ENCODE peak calls at places on chromosomes 4 and X, in eight cellular contexts. F is thoracic aorta, O is MG63, T is pancreas, B is GM23248, S is lower lobe of right lung, R is bronchial epithelial cell, Z is AG10803. C is an unnamed sample.

GRCh38 chr4:174627473-174627872 is 105.2 kb upstream of the HPGD start:
- DNase-seq in F (no peak), O (no peak), T (no peak), B (no peak), S (no peak), R (peak), Z (no peak), C (no peak)

GRCh38 chrX:6614516-6614915 is 79.6 kb upstream of the VCX3A start:
- DNase-seq in F (no peak), O (no peak), T (no peak), B (no peak), S (no peak), R (no peak), Z (no peak), C (no peak)

GRCh38 chrX:41381685-41382084 is 47.7 kb downstream of the DDX3X start:
- DNase-seq in F (no peak), O (peak), T (no peak), B (peak), S (peak), R (peak), Z (peak), C (no peak)

GRCh38 chr4:16196482-16197393 is 29.5 kb downstream of the TAPT1 start:
- DNase-seq in F (no peak), O (peak), T (no peak), B (peak), S (no peak), R (peak), Z (peak), C (no peak)

GRCh38 chr4:46648088-46648744 is 258.3 kb upstream of the GABRA2 start:
- DNase-seq in F (no peak), O (peak), T (no peak), B (peak), S (no peak), R (peak), Z (no peak), C (peak)

GRCh38 chr4:8746523-8747466 is 124.8 kb downstream of the HMX1 start:
- DNase-seq in F (no peak), O (no peak), T (no peak), B (no peak), S (peak), R (no peak), Z (no peak), C (no peak)

GRCh38 chr4:8818063-8818881 is 53.4 kb downstream of the HMX1 start:
- DNase-seq in F (no peak), O (no peak), T (peak), B (no peak), S (peak), R (no peak), Z (no peak), C (no peak)

GRCh38 chrX:101483705-101484104 is 1.6 kb upstream of the ARMCX4 start:
- DNase-seq in F (no peak), O (no peak), T (no peak), B (no peak), S (no peak), R (no peak), Z (no peak), C (no peak)

GRCh38 chr4:189988892-189989431 is 38.1 kb downstream of the FRG2 start:
- DNase-seq in F (no peak), O (no peak), T (no peak), B (no peak), S (no peak), R (no peak), Z (no peak), C (no peak)

DNA sequence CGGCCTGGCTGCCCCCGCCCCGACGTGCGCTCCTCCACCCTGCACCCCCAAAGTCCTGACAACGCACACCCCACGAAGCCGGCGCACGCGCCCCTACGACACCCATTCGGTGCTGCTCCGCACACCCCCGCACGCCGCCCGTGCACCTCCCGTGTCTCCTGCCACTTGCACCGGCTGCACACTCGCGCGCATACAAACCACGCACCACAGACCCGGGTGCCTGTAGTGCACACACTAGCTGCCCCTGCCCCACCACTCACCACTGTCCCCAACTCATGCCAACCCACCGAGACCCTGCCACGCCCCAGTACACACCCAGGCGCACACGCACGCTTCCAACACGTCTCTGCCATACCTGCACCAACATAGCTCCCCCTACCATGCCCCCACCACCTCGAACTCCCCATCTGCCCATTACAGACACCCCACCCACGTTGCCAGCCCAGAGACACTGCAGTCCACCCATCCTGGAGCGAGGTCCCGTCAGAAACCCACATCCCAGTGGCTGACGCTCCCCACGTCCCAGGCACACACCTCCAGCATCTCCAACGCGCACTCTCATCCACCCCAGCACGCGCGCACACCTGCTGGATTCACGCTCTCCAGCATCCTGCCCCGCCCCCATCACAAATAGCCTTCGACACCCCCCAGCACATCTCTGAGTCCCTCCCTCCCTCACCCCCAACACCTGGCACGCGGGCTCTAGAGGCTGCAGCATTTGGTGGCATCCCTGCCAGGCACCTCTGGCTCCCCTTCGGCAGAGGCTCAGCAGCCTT is 4.2 kb upstream of the DUSP9 start:
- DNase-seq in F (no peak), O (no peak), T (peak), B (no peak), S (no peak), R (no peak), Z (no peak), C (no peak)
- H3K4me3 ChIP-seq in F (no peak), O (no peak), T (no peak), B (no peak), S (no peak), R (no peak), Z (no peak), C (no peak)

GRCh38 chr4:85684676-85685075 is 209.7 kb downstream of the ARHGAP24 start:
- DNase-seq in F (no peak), O (no peak), T (no peak), B (no peak), S (no peak), R (no peak), Z (no peak), C (no peak)

GRCh38 chr4:85677286-85677685 is 202.3 kb downstream of the ARHGAP24 start:
- DNase-seq in F (no peak), O (no peak), T (no peak), B (peak), S (no peak), R (no peak), Z (no peak), C (no peak)

GRCh38 chr4:85682391-85682790 is 207.4 kb downstream of the ARHGAP24 start:
- DNase-seq in F (no peak), O (no peak), T (no peak), B (no peak), S (no peak), R (no peak), Z (no peak), C (no peak)

GRCh38 chr4:85686398-85686797 is 211.4 kb downstream of the ARHGAP24 start:
- DNase-seq in F (no peak), O (no peak), T (no peak), B (no peak), S (no peak), R (no peak), Z (no peak), C (no peak)

DNA sequence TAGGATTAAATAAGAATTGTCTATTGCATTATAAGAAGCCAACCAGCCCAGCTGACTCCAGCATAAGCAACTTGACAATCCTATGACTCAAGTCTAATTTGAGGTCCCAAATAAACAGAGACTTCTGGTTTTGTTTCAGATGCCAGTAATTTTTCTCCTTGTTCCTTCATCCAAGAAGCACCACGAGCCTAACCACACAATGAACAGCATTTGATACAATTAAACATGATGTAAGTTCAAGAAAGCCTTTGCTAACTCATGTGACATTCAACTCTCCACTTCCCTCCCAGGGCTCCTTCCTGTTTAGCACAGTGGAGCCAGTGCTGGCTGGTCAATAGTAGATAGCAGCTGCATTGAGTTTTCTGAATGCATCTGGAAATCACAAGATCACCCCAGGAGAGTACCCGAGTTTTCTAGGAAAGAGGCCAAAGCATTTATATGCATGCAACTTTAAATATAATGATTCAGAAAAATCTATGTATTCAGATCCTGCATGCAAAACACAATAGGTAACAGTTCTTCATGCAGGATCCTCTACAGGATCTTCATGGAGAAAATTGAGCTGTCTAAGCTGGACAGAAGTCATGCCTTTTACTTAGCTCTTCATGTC is 206.3 kb downstream of the ARHGAP24 start:
- DNase-seq in F (no peak), O (peak), T (peak), B (peak), S (no peak), R (peak), Z (peak), C (no peak)
- H3K4me3 ChIP-seq in F (no peak), O (no peak), T (no peak), B (peak), S (no peak), R (no peak), Z (no peak), C (no peak)

DNA sequence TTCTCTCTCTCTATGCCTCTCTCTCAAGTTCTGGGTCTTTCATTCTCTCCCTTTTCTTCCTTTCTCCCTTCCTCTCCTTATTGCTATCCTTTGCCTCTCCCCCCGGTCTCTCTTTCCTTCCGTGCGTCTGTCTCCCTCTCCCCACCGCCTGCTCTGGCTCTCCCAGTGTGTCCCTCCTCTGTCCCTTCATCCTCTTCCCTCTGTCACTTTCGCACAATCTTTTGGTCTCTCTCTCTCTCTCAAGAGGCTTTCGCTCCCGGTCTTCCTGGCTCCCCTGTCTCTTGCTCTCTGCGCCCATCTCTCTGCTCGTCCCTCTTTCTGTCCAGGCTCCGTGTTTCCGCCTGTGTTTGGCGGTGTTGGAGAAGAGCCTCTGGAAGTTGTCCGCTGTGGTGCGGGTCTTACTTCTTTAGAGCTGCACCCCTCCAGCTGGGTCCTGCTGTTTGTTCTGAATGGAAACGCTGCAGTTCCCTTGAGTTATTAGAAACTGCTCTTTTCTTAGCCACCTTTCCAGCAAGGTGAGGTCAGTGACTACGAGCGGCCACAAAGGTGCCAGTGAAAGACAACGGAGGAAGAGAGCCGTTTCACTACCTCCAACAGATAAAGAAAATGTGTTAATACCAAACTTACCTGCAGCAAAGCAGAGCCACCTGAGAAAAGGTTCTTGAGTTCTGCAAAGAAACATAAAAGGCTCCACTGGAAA is 1.1 kb downstream of the BMPR1B start:
- DNase-seq in F (no peak), O (no peak), T (no peak), B (peak), S (no peak), R (peak), Z (no peak), C (no peak)
- H3K4me3 ChIP-seq in F (peak), O (no peak), T (peak), B (peak), S (peak), R (peak), Z (peak), C (no peak)

GRCh38 chr4:170091069-170091696 is 1.4 kb upstream of the AADAT start:
- DNase-seq in F (no peak), O (no peak), T (no peak), B (no peak), S (peak), R (no peak), Z (no peak), C (no peak)

GRCh38 chr4:170088686-170089085 is 1.1 kb downstream of the AADAT start:
- DNase-seq in F (no peak), O (no peak), T (no peak), B (no peak), S (no peak), R (no peak), Z (no peak), C (no peak)

GRCh38 chr4:170089743-170090666 is at the start of gene AADAT:
- DNase-seq in F (peak), O (peak), T (peak), B (peak), S (peak), R (peak), Z (peak), C (no peak)

GRCh38 chr4:170089274-170089742 is 448 bp downstream of the AADAT start:
- DNase-seq in F (no peak), O (peak), T (peak), B (peak), S (peak), R (peak), Z (peak), C (no peak)

DNA sequence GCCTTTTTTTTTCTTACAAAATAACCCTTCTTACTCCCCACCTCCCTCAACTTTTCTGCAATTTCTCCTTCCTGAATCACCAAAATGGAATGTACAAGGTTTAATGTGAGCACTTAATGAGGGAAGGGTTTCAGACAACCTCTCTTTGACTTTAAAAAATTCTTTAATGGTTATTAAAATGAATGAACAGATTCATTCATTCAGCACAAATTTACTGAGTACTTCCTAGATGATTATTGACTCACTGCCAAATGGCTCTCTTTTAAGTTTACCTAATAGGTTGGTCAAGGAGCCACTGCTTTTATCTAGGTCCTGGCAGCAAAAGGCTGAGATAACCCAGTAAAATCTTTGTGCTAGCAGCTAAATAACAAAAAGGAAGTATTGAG is 904 bp upstream of the AADAT start:
- DNase-seq in F (no peak), O (no peak), T (no peak), B (peak), S (no peak), R (peak), Z (peak), C (no peak)
- H3K4me3 ChIP-seq in F (peak), O (peak), T (no peak), B (peak), S (peak), R (no peak), Z (no peak), C (no peak)

GRCh38 chrX:107768051-107768450 is 7.5 kb downstream of the TSC22D3 start:
- DNase-seq in F (no peak), O (no peak), T (no peak), B (no peak), S (no peak), R (no peak), Z (no peak), C (no peak)

GRCh38 chrX:107766470-107767140 is 9.0 kb downstream of the TSC22D3 start:
- DNase-seq in F (no peak), O (peak), T (no peak), B (peak), S (no peak), R (peak), Z (peak), C (no peak)

GRCh38 chrX:107760304-107761077 is 15.1 kb downstream of the TSC22D3 start:
- DNase-seq in F (no peak), O (no peak), T (no peak), B (no peak), S (no peak), R (no peak), Z (no peak), C (no peak)

GRCh38 chrX:107764845-107765608 is 10.6 kb downstream of the TSC22D3 start:
- DNase-seq in F (no peak), O (no peak), T (no peak), B (no peak), S (no peak), R (no peak), Z (no peak), C (no peak)

DNA sequence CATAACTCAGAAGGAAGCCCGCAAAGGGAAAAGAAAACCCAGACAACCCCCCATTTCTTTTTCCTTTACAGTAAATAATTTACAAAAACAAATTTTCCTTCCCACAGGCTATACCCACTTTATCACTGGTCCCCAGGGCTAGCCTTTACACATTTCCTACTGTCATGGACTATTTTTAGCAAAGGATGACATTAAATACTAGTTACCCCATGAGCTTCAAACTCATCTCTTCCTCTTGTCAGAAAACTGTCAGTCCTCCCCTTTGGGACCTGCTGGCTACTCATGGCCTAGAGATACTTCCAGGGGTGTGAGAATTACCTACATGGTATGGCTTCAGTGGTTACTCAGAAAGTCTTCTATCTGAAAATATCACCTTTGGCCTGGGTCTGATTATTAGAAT is 11.9 kb downstream of the TSC22D3 start:
- DNase-seq in F (no peak), O (no peak), T (no peak), B (no peak), S (no peak), R (no peak), Z (no peak), C (no peak)
- H3K4me3 ChIP-seq in F (no peak), O (no peak), T (no peak), B (no peak), S (no peak), R (no peak), Z (no peak), C (no peak)

GRCh38 chr4:151048913-151049312 is 33.8 kb upstream of the LRBA start:
- DNase-seq in F (no peak), O (no peak), T (no peak), B (no peak), S (no peak), R (no peak), Z (no peak), C (no peak)
- H3K4me3 ChIP-seq in F (no peak), O (no peak), T (no peak), B (no peak), S (no peak), R (no peak), Z (no peak), C (no peak)

DNA sequence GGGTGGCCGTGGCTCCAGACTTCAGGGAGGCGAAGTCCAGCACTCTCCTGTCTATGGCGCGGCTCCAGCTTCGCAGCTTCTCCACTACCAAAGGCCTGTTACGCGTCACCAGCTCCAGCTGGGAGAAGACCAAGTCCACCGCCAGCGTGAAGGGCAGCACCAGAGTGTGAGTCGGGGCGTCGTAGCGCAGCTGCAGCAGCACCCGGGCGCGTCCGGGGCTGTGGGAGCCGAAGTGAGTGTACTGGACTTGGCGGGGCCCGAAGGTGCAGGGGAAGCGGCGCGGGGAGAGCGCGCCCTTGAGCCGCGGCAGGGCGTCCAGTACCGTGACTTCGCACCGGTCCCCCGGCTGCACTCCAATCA is 435 bp downstream of the FREM3 start:
- DNase-seq in F (no peak), O (peak), T (no peak), B (peak), S (no peak), R (no peak), Z (peak), C (no peak)
- H3K4me3 ChIP-seq in F (peak), O (no peak), T (peak), B (peak), S (peak), R (no peak), Z (no peak), C (no peak)